ENCODE peak calls at places on chromosomes 5 and 9, in ten cellular contexts. V is astrocyte of the spinal cord, O is fibroblast of pulmonary artery, K is gastrocnemius medialis, Z is cardiac fibroblast, B is psoas muscle, A is foreskin fibroblast, P is ovary, C is heart right ventricle, Y is tibial artery. S is an unnamed sample.

GRCh38 chr5:116671211-116671736 is 96.7 kb upstream of the SEMA6A start:
- DNase-seq in O (no peak), Y (no peak), P (no peak), Z (no peak), A (no peak), C (no peak), K (no peak), V (no peak), B (no peak), S (no peak)

GRCh38 chr5:124748687-124749594 is 2.5 kb upstream of the ZNF608 start:
- DNase-seq in O (peak; percentile 95), B (peak; percentile 66), Z (peak; percentile 94), A (peak; percentile 90), P (peak; percentile 73), C (peak; percentile 30), K (peak; percentile 86), Y (peak; percentile 65), V (peak; percentile 95), S (no peak)

GRCh38 chr9:38015267-38015666 is 53.8 kb downstream of the SHB start:
- DNase-seq in P (no peak), A (no peak), O (no peak), Z (no peak), B (no peak), V (no peak), C (no peak), K (no peak), Y (no peak), S (no peak)

GRCh38 chr9:75083188-75083976 is 4.6 kb downstream of the NMRK1 start:
- DNase-seq in C (peak; percentile 21), P (no peak), V (no peak), K (no peak), B (no peak), Z (no peak), A (no peak), Y (no peak), O (no peak), S (no peak)

GRCh38 chr5:38830521-38831051 is 15.2 kb upstream of the OSMR start:
- DNase-seq in C (no peak), V (no peak), Z (peak; percentile 43), A (peak; percentile 76), Y (no peak), K (no peak), B (no peak), O (peak; percentile 59), P (no peak), S (no peak)

GRCh38 chr9:131887680-131888079 is 147.8 kb upstream of the RAPGEF1 start:
- DNase-seq in A (no peak), Z (no peak), B (no peak), V (no peak), O (no peak), K (no peak), Y (no peak), P (no peak), C (no peak), S (no peak)

GRCh38 chr5:134113908-134114875 is at the start of gene TCF7:
- DNase-seq in Z (peak; percentile 82), C (peak; percentile 79), O (peak; percentile 72), Y (peak; percentile 47), A (peak; percentile 93), B (peak; percentile 86), K (peak; percentile 58), V (peak; percentile 74), P (peak; percentile 87), S (peak; percentile 26)

GRCh38 chr9:73014011-73014410 is 61.2 kb upstream of the ALDH1A1 start:
- DNase-seq in Y (no peak), O (no peak), K (no peak), B (no peak), V (no peak), P (no peak), A (no peak), Z (no peak), C (no peak), S (no peak)

GRCh38 chr9:128940271-128940921 is 7.0 kb downstream of the DOLK start:
- DNase-seq in B (peak; percentile 42), Y (no peak), P (no peak), Z (no peak), C (no peak), V (no peak), A (no peak), K (no peak), O (no peak), S (no peak)

GRCh38 chr9:28792736-28793135 is 1219.5 kb upstream of the C9orf72 start:
- DNase-seq in Z (no peak), K (no peak), B (no peak), Y (no peak), O (no peak), A (no peak), P (no peak), C (no peak), V (no peak), S (no peak)

GRCh38 chr5:116864157-116864837 is 289.7 kb upstream of the SEMA6A start:
- DNase-seq in V (peak; percentile 8), K (no peak), A (no peak), Z (no peak), B (no peak), O (no peak), P (no peak), C (no peak), Y (no peak), S (no peak)

GRCh38 chr9:19028835-19029451 is 4.1 kb downstream of the SAXO1 start:
- DNase-seq in P (no peak), K (no peak), Z (peak; percentile 82), C (no peak), Y (no peak), A (peak; percentile 85), B (no peak), V (peak; percentile 75), O (peak; percentile 83), S (no peak)

GRCh38 chr5:129367883-129368282 is 92.2 kb upstream of the ADAMTS19 start:
- DNase-seq in C (no peak), Y (no peak), K (no peak), A (peak; percentile 46), O (peak; percentile 72), V (peak; percentile 22), B (no peak), Z (peak; percentile 62), P (no peak), S (no peak)

GRCh38 chr5:1208743-1209551 is 7.6 kb downstream of the SLC6A19 start:
- DNase-seq in C (peak; percentile 12), O (peak; percentile 10), Z (peak; percentile 30), Y (no peak), A (peak; percentile 34), B (peak; percentile 48), P (no peak), V (no peak), K (no peak), S (no peak)
- TF ChIP-seq CTCF in C (peak; percentile 36), O (peak; percentile 40), Z (peak; percentile 61), Y (no peak), A (peak; percentile 36), B (peak; percentile 24), P (no peak), V (peak; percentile 51), K (no peak), S (no peak)

DNA sequence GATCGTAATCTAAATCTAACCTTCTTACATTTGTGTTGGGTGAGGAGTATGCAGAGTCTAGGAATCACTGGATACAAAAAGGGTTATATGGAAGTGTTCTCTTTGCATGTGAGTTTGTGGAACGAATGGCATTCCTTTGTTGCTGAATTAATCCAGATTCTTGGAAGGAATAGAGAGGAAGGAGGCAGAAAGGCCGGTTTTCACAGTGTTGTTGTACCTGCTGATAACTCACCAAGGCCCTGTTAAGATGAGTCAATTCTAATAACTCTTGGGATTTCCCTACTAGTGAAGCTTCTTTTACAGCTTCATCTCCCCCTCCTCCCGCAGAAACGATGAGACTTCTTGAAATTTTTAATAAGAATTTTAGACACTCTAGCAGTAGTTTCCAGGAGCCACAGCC is 84.0 kb downstream of the ZSWIM6 start:
- DNase-seq in A (no peak), K (no peak), Y (no peak), B (no peak), Z (no peak), O (no peak), V (peak; percentile 29), C (no peak), P (no peak), S (no peak)
- H3K4me3 ChIP-seq in A (no peak overlapping the region), K (no peak overlapping the region), Y (no peak overlapping the region), B (no peak overlapping the region), Z (no peak overlapping the region), O (no peak overlapping the region), V (no peak overlapping the region), C (no peak overlapping the region), P (no peak overlapping the region), S (no peak overlapping the region)

GRCh38 chr5:53871772-53872171 is 311.3 kb downstream of the NDUFS4 start:
- DNase-seq in V (no peak), P (no peak), Z (no peak), C (no peak), Y (no peak), O (no peak), K (no peak), B (no peak), A (no peak), S (no peak)

GRCh38 chr5:53874409-53874808 is 314.0 kb downstream of the NDUFS4 start:
- DNase-seq in A (peak; percentile 40), O (peak; percentile 38), P (no peak), V (no peak), C (no peak), B (no peak), Y (no peak), K (no peak), Z (peak; percentile 43), S (no peak)

GRCh38 chr5:53871050-53871449 is 310.6 kb downstream of the NDUFS4 start:
- DNase-seq in V (no peak), K (no peak), C (no peak), Y (no peak), P (no peak), O (peak; percentile 40), B (no peak), A (peak; percentile 22), Z (peak; percentile 26), S (no peak)
- TF ChIP-seq CTCF in V (no peak), K (no peak), C (peak; percentile 16), Y (no peak), P (no peak), O (peak; percentile 30), B (no peak), A (peak; percentile 4), Z (no peak), S (no peak)

GRCh38 chr9:136203406-136204085 is 1.4 kb downstream of the LHX3 start:
- DNase-seq in C (no peak), P (no peak), O (no peak), K (no peak), Z (no peak), A (no peak), Y (no peak), B (no peak), V (no peak), S (no peak)
- H3K4me3 ChIP-seq in C (no peak overlapping the region), P (no peak overlapping the region), O (no peak overlapping the region), K (no peak overlapping the region), Z (no peak overlapping the region), A (no peak overlapping the region), Y (no peak overlapping the region), B (no peak overlapping the region), V (no peak overlapping the region), S (no peak overlapping the region)

GRCh38 chr5:138536665-138537315 is 6.2 kb downstream of the ETF1 start:
- DNase-seq in B (no peak), V (no peak), O (no peak), K (no peak), Z (peak; percentile 23), C (no peak), A (peak; percentile 29), Y (no peak), P (no peak), S (no peak)
- TF ChIP-seq CTCF in B (peak; percentile 26), V (peak; percentile 43), O (peak; percentile 54), K (no peak), Z (peak; percentile 54), C (no peak), A (peak; percentile 38), Y (no peak), P (no peak), S (no peak)